ENCODE peak calls at places on chromosomes 2 and 18, in eight cellular contexts. One of them, this sample, is unnamed.
A peak's percentile ranks its signal among the peaks of the same experiment; 100 is the strongest.

GRCh38 chr2:211144974-211145373 is 588.6 kb downstream of the CPS1 start:
- DNase-seq in SK-N-SH: no peak
- DNase-seq in stomach: no peak
- DNase-seq in K562: no peak
- DNase-seq in A549: no peak
- DNase-seq in ovary: no peak
- DNase-seq in transverse colon: no peak
- DNase-seq in upper lobe of left lung: no peak
- DNase-seq in this sample: no peak

GRCh38 chr2:160741815-160742214 is 248.2 kb upstream of the RBMS1 start:
- DNase-seq in SK-N-SH: no peak
- DNase-seq in stomach: no peak
- DNase-seq in K562: no peak
- DNase-seq in A549: no peak
- DNase-seq in ovary: no peak
- DNase-seq in transverse colon: no peak
- DNase-seq in upper lobe of left lung: no peak
- DNase-seq in this sample: no peak

GRCh38 chr2:196403471-196403870 is 232.1 kb upstream of the STK17B start:
- DNase-seq in SK-N-SH: no peak
- DNase-seq in stomach: no peak
- DNase-seq in K562: no peak
- DNase-seq in A549: no peak
- DNase-seq in ovary: no peak
- DNase-seq in transverse colon: no peak
- DNase-seq in upper lobe of left lung: no peak
- DNase-seq in this sample: no peak

GRCh38 chr2:19887508-19887907 is 14.3 kb downstream of the TTC32 start:
- DNase-seq in SK-N-SH: peak; percentile 15
- DNase-seq in stomach: no peak
- DNase-seq in K562: no peak
- DNase-seq in A549: no peak
- DNase-seq in ovary: no peak
- DNase-seq in transverse colon: peak; percentile 39
- DNase-seq in upper lobe of left lung: no peak
- DNase-seq in this sample: no peak

GRCh38 chr2:155994315-155994714 is 338.2 kb downstream of the NR4A2 start:
- DNase-seq in SK-N-SH: no peak
- DNase-seq in stomach: no peak
- DNase-seq in K562: no peak
- DNase-seq in A549: no peak
- DNase-seq in ovary: no peak
- DNase-seq in transverse colon: no peak
- DNase-seq in upper lobe of left lung: no peak
- DNase-seq in this sample: no peak

GRCh38 chr18:43271593-43272432 is 5.5 kb downstream of the SYT4 start:
- DNase-seq in SK-N-SH: peak; percentile 10
- DNase-seq in stomach: no peak
- DNase-seq in K562: peak; percentile 23
- DNase-seq in A549: no peak
- DNase-seq in ovary: no peak
- DNase-seq in transverse colon: no peak
- DNase-seq in upper lobe of left lung: no peak
- DNase-seq in this sample: peak; percentile 48

GRCh38 chr18:38644875-38645641 is 1079.5 kb upstream of the CELF4 start:
- DNase-seq in SK-N-SH: no peak
- DNase-seq in stomach: no peak
- DNase-seq in K562: no peak
- DNase-seq in A549: no peak
- DNase-seq in ovary: no peak
- DNase-seq in transverse colon: no peak
- DNase-seq in upper lobe of left lung: no peak
- DNase-seq in this sample: no peak

GRCh38 chr2:20578266-20578894 is 72.5 kb downstream of the HS1BP3 start:
- DNase-seq in SK-N-SH: no peak
- DNase-seq in stomach: no peak
- DNase-seq in K562: no peak
- DNase-seq in A549: no peak
- DNase-seq in ovary: peak; percentile 33
- DNase-seq in transverse colon: no peak
- DNase-seq in upper lobe of left lung: no peak
- DNase-seq in this sample: no peak

GRCh38 chr18:4096501-4096900 is 358.6 kb downstream of the DLGAP1 start:
- DNase-seq in SK-N-SH: no peak
- DNase-seq in stomach: no peak
- DNase-seq in K562: no peak
- DNase-seq in A549: no peak
- DNase-seq in ovary: no peak
- DNase-seq in transverse colon: no peak
- DNase-seq in upper lobe of left lung: no peak
- DNase-seq in this sample: no peak

GRCh38 chr2:21422050-21422449 is 298.3 kb downstream of the TDRD15 start:
- DNase-seq in SK-N-SH: peak; percentile 45
- DNase-seq in stomach: no peak
- DNase-seq in K562: peak; percentile 32
- DNase-seq in A549: no peak
- DNase-seq in ovary: peak; percentile 49
- DNase-seq in transverse colon: peak; percentile 16
- DNase-seq in upper lobe of left lung: peak; percentile 31
- DNase-seq in this sample: no peak

DNA sequence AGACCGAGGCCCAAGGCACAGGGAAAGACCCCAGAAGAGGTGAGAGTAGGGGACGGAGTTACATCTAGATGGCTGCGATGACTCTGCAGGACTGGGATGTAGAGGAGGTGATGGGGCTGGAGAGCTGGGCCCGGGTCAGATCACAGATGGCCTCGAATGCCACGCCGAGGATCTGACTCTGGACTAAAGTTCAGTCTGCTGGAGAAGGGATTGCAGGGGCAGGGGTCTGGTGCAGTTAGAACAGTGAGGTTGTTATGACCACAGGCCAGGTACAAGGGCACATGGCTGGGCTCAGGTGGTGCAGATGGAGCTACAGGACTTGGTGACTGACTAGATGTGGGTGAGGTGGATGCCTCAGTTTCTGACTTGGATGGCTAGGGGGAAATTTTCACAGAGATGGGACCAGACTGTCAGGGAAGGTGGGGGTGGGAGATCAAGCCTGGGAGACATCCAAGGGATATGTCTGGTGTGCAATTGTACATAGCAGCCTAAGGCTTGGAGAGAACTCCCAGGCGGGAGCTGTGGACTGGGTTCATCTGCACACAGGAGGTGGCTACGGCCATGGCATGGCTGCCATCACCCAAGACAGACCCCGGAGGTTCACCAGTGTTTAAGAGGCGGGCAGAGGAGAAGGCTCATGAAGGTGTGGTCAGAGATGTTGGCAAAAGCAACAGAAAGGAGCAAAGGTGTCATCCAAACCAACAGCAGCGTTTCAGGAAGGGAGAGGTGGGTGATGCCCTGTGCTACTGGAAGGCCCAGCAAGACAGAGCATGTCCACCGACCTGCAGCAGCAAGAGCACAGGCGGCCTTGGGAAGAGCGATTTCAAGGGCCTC is 66.9 kb downstream of the CIB4 start:
- DNase-seq in SK-N-SH: no peak
- DNase-seq in stomach: no peak
- DNase-seq in K562: no peak
- DNase-seq in A549: no peak
- DNase-seq in ovary: no peak
- DNase-seq in transverse colon: no peak
- DNase-seq in upper lobe of left lung: no peak
- DNase-seq in this sample: no peak
- TF ChIP-seq EP300 in SK-N-SH: no peak
- TF ChIP-seq EP300 in stomach: no peak
- TF ChIP-seq EP300 in K562: no peak
- TF ChIP-seq EP300 in A549: no peak
- TF ChIP-seq EP300 in ovary: no peak
- TF ChIP-seq EP300 in transverse colon: no peak
- TF ChIP-seq EP300 in upper lobe of left lung: no peak
- TF ChIP-seq EP300 in this sample: no peak

GRCh38 chr18:27447530-27447929 is 262.4 kb upstream of the CHST9 start:
- DNase-seq in SK-N-SH: no peak
- DNase-seq in stomach: no peak
- DNase-seq in K562: no peak
- DNase-seq in A549: no peak
- DNase-seq in ovary: no peak
- DNase-seq in transverse colon: no peak
- DNase-seq in upper lobe of left lung: no peak
- DNase-seq in this sample: no peak
- TF ChIP-seq EP300 in SK-N-SH: no peak
- TF ChIP-seq EP300 in stomach: no peak
- TF ChIP-seq EP300 in K562: no peak
- TF ChIP-seq EP300 in A549: no peak
- TF ChIP-seq EP300 in ovary: no peak
- TF ChIP-seq EP300 in transverse colon: no peak
- TF ChIP-seq EP300 in upper lobe of left lung: no peak
- TF ChIP-seq EP300 in this sample: no peak

DNA sequence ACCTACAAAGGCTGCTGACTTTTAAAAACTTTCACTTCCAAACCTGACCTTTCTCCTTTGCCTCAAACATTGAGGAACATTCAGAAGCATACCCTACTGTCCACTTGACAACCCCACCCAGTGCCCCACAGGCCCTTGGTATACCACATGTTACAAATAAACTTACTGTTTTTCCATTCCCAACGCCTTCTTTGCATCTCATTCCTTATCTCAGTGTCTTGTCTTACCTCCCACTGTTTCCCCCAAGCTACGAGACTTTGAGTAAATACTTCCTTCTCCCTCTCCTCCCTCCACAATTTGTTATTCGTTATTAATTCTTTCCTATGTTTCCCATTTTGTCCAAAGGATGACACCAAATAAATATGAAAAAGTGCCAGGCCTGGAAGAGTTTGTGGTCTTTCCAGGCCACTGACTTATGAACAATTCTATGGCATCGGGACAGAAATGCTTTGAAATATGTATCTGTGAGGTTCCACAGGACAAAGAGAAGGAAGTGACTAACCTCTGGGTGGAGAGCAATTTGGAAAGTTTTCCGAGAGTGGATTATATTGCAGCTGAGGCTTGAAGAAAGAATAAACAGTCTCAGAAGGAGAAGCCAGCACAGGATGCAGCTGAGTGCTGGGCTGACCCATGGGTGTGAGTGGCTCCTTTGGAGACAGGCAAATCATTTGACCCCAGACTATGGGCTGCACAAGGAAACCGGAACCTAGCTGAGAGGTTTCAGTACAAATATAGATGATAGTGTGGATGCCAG is 409.1 kb downstream of the LPIN1 start:
- DNase-seq in SK-N-SH: no peak
- DNase-seq in stomach: no peak
- DNase-seq in K562: no peak
- DNase-seq in A549: no peak
- DNase-seq in ovary: no peak
- DNase-seq in transverse colon: no peak
- DNase-seq in upper lobe of left lung: peak; percentile 38
- DNase-seq in this sample: no peak
- TF ChIP-seq EP300 in SK-N-SH: peak; percentile 98
- TF ChIP-seq EP300 in stomach: no peak
- TF ChIP-seq EP300 in K562: no peak
- TF ChIP-seq EP300 in A549: no peak
- TF ChIP-seq EP300 in ovary: no peak
- TF ChIP-seq EP300 in transverse colon: no peak
- TF ChIP-seq EP300 in upper lobe of left lung: peak; percentile 50
- TF ChIP-seq EP300 in this sample: peak; percentile 64

DNA sequence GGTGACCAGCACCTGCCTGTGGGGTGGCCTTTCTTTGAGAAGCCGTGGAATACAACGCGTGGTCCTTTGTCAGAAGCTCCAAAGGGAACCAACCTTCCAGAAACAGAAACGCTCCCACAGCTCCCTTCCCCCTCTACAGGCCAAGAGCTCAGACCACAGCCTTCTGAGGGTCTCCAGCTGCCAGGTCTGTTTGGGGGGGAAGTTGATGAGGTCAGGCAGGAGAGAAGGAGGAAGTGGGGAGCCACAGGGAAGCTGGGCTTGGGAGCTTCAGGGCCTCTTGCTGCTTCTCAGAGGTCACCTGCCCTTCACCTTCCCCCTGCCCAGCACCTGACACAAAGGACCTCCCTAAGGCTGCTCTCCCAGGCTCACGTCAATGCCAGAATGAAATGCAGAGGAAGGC is 287.7 kb upstream of the ID2 start:
- DNase-seq in SK-N-SH: no peak
- DNase-seq in stomach: no peak
- DNase-seq in K562: no peak
- DNase-seq in A549: no peak
- DNase-seq in ovary: no peak
- DNase-seq in transverse colon: no peak
- DNase-seq in upper lobe of left lung: no peak
- DNase-seq in this sample: no peak
- TF ChIP-seq EP300 in SK-N-SH: no peak
- TF ChIP-seq EP300 in stomach: no peak
- TF ChIP-seq EP300 in K562: no peak
- TF ChIP-seq EP300 in A549: no peak
- TF ChIP-seq EP300 in ovary: no peak
- TF ChIP-seq EP300 in transverse colon: no peak
- TF ChIP-seq EP300 in upper lobe of left lung: no peak
- TF ChIP-seq EP300 in this sample: no peak

GRCh38 chr2:157876066-157876770 is at the start of gene ACVR1:
- DNase-seq in SK-N-SH: peak; percentile 95
- DNase-seq in stomach: peak; percentile 96
- DNase-seq in K562: peak; percentile 94
- DNase-seq in A549: peak; percentile 78
- DNase-seq in ovary: peak; percentile 96
- DNase-seq in transverse colon: peak; percentile 95
- DNase-seq in upper lobe of left lung: peak; percentile 98
- DNase-seq in this sample: peak; percentile 92
- TF ChIP-seq EP300 in SK-N-SH: no peak
- TF ChIP-seq EP300 in stomach: no peak
- TF ChIP-seq EP300 in K562: peak; percentile 38
- TF ChIP-seq EP300 in A549: no peak
- TF ChIP-seq EP300 in ovary: no peak
- TF ChIP-seq EP300 in transverse colon: no peak
- TF ChIP-seq EP300 in upper lobe of left lung: no peak
- TF ChIP-seq EP300 in this sample: peak; percentile 47

This sample was measured in tibial nerve.